ENCODE peak calls at places on chromosomes 2 and 18, in five cellular contexts. G is RKO; P is stimulated activated CD8-positive, alpha-beta memory T cell treated with anti-CD3 and anti-CD28 coated beads, Interleukin-4, amount 100 ng/mL, for 4 hours; B is H54; F is stimulated activated CD4-positive, alpha-beta T cell treated with anti-CD3 and anti-CD28 coated beads, Interleukin-12 subunit alpha, Interleukin-12 subunit beta, amount 100 ng/mL, for 48 hours. J is an unnamed sample.

GRCh38 chr2:236137066-236137465 is 31.1 kb downstream of the GBX2 start:
- DNase-seq in G (no peak), P (no peak), B (no peak), F (no peak), J (no peak)

GRCh38 chr2:88452980-88453582 is 588 bp upstream of the FOXI3 start:
- DNase-seq in G (no peak), P (no peak), B (no peak), F (no peak), J (no peak)

GRCh38 chr2:17822452-17823117 is 6.3 kb downstream of the MSGN1 start:
- DNase-seq in G (no peak), P (no peak), B (no peak), F (no peak), J (no peak)

GRCh38 chr2:230661072-230661957 is 51.3 kb upstream of the CAB39 start:
- DNase-seq in G (no peak), P (no peak), B (no peak), F (peak; percentile 56), J (no peak)

GRCh38 chr2:56687169-56687568 is 503.4 kb downstream of the CCDC85A start:
- DNase-seq in G (no peak), P (no peak), B (no peak), F (no peak), J (no peak)

GRCh38 chr18:56286775-56287174 is 351.6 kb downstream of the TXNL1 start:
- DNase-seq in G (no peak), P (no peak), B (no peak), F (no peak), J (no peak)

GRCh38 chr2:161990741-161991140 is 83.3 kb downstream of the DPP4 start:
- DNase-seq in G (peak; percentile 38), P (no peak), B (peak; percentile 16), F (no peak), J (no peak)

GRCh38 chr18:42131940-42132244 is 176.9 kb downstream of the PIK3C3 start:
- DNase-seq in G (no peak), P (no peak), B (no peak), F (no peak), J (no peak)

GRCh38 chr2:149152597-149152996 is 114.1 kb downstream of the LYPD6B start:
- DNase-seq in G (no peak), P (no peak), B (no peak), F (no peak), J (no peak)

GRCh38 chr2:1972428-1972827 is 228.1 kb upstream of the PXDN start:
- DNase-seq in G (no peak), P (no peak), B (no peak), F (no peak), J (no peak)

GRCh38 chr2:31764169-31764568 is 183.4 kb upstream of the SRD5A2 start:
- DNase-seq in G (no peak), P (no peak), B (no peak), F (no peak), J (no peak)

GRCh38 chr2:210617732-210618330 is 61.4 kb downstream of the CPS1 start:
- DNase-seq in G (peak; percentile 69), P (no peak), B (peak; percentile 2), F (no peak), J (peak; percentile 48)

GRCh38 chr2:24233321-24233720 is 58.5 kb downstream of the FAM228A start:
- DNase-seq in G (no peak), P (no peak), B (no peak), F (no peak), J (no peak)

GRCh38 chr2:75068546-75068945 is 110.1 kb downstream of the POLE4 start:
- DNase-seq in G (no peak), P (no peak), B (no peak), F (no peak), J (no peak)

GRCh38 chr2:187056416-187057333 is 207.7 kb upstream of the ZSWIM2 start:
- DNase-seq in G (no peak), P (no peak), B (no peak), F (no peak), J (no peak)

GRCh38 chr2:206432432-206433082 is 10.8 kb upstream of the ADAM23 start:
- DNase-seq in G (no peak), P (no peak), B (no peak), F (no peak), J (no peak)

GRCh38 chr2:72033636-72034035 is 114.0 kb downstream of the CYP26B1 start:
- DNase-seq in G (no peak), P (no peak), B (no peak), F (no peak), J (no peak)

GRCh38 chr2:66440692-66441091 is 5.8 kb downstream of the MEIS1 start:
- DNase-seq in G (no peak), P (no peak), B (no peak), F (no peak), J (no peak)

GRCh38 chr2:9308186-9308955 is 101.8 kb downstream of the ASAP2 start:
- DNase-seq in G (no peak), P (no peak), B (no peak), F (no peak), J (no peak)

GRCh38 chr2:110854355-110855081 is 122.1 kb downstream of the ACOXL start:
- DNase-seq in G (peak; percentile 8), P (no peak), B (peak; percentile 18), F (no peak), J (peak; percentile 26)

GRCh38 chr2:179793238-179793637 is 68.2 kb downstream of the ZNF385B start:
- DNase-seq in G (no peak), P (no peak), B (no peak), F (no peak), J (no peak)

GRCh38 chr2:201228271-201228911 is 31.9 kb upstream of the CASP8 start:
- DNase-seq in G (no peak), P (no peak), B (no peak), F (no peak), J (peak; percentile 12)

GRCh38 chr2:114160263-114161001 is 270.5 kb downstream of the ACTR3 start:
- DNase-seq in G (no peak), P (no peak), B (no peak), F (no peak), J (no peak)

GRCh38 chr18:48649231-48649630 is 110.4 kb downstream of the CTIF start:
- DNase-seq in G (no peak), P (no peak), B (no peak), F (no peak), J (peak; percentile 31)

GRCh38 chr18:62524443-62525200 is 1.8 kb downstream of the ZCCHC2 start:
- DNase-seq in G (peak; percentile 67), P (peak; percentile 40), B (no peak), F (peak; percentile 25), J (peak; percentile 55)

GRCh38 chr2:230868947-230869690 is 4.4 kb downstream of the ITM2C start:
- DNase-seq in G (no peak), P (no peak), B (no peak), F (no peak), J (no peak)

GRCh38 chr2:85110991-85111560 is 22.1 kb upstream of the TCF7L1 start:
- DNase-seq in G (no peak), P (no peak), B (no peak), F (no peak), J (no peak)

GRCh38 chr18:28208712-28209265 is 31.9 kb upstream of the CDH2 start:
- DNase-seq in G (no peak), P (no peak), B (no peak), F (no peak), J (no peak)

GRCh38 chr18:2906522-2907458 is 60.0 kb downstream of the EMILIN2 start:
- DNase-seq in G (no peak), P (peak; percentile 6), B (no peak), F (no peak), J (peak; percentile 41)

GRCh38 chr2:101718993-101719571 is 21.6 kb downstream of the MAP4K4 start:
- DNase-seq in G (no peak), P (no peak), B (no peak), F (peak; percentile 67), J (no peak)

GRCh38 chr2:74457549-74458131 is 598 bp upstream of the WBP1 start:
- DNase-seq in G (peak; percentile 70), P (peak; percentile 78), B (no peak), F (peak; percentile 66), J (peak; percentile 80)

J was measured in HT-29.